ENCODE peak calls at places on chromosomes 1 and 21, in six cellular contexts. V, F, X, E, Y and O are unnamed samples.
A peak's percentile ranks its signal among the peaks of the same experiment; 100 is the strongest.

GRCh38 chr1:238409191-238409846 is 518.6 kb upstream of the ZP4 start:
- DNase-seq in V (peak; percentile 97), Y (no peak), F (no peak), X (peak; percentile 97), E (no peak), O (no peak)

GRCh38 chr1:3292051-3292722 is 162.3 kb upstream of the ARHGEF16 start:
- DNase-seq in Y (no peak), X (no peak), E (no peak), F (no peak), V (no peak), O (no peak)

GRCh38 chr1:209416009-209416408 is 167.5 kb upstream of the CAMK1G start:
- DNase-seq in Y (no peak), F (no peak), V (peak; percentile 37), E (no peak), X (peak; percentile 33), O (no peak)

GRCh38 chr1:185862235-185862634 is 128.0 kb downstream of the HMCN1 start:
- DNase-seq in X (peak; percentile 19), F (no peak), V (no peak), Y (no peak), E (no peak), O (no peak)

GRCh38 chr1:205576011-205576410 is 55.8 kb downstream of the ELK4 start:
- DNase-seq in X (no peak), V (no peak), F (no peak), Y (no peak), E (no peak), O (no peak)

GRCh38 chr1:8017495-8018310 is 8.4 kb downstream of the ERRFI1 start:
- DNase-seq in X (peak; percentile 45), Y (no peak), F (no peak), V (no peak), E (no peak), O (no peak)

GRCh38 chr1:154154534-154155181 is at the start of gene NUP210L:
- DNase-seq in X (no peak), Y (peak; percentile 45), F (no peak), V (no peak), E (no peak), O (no peak)

GRCh38 chr1:6591644-6592043 is 11.0 kb downstream of the KLHL21 start:
- DNase-seq in V (no peak), F (no peak), X (no peak), Y (no peak), E (no peak), O (no peak)

GRCh38 chr1:159867322-159868064 is 5.0 kb upstream of the VSIG8 start:
- DNase-seq in E (no peak), V (peak; percentile 61), F (no peak), Y (no peak), X (no peak), O (no peak)

GRCh38 chr1:234755449-234755863 is 145.5 kb upstream of the IRF2BP2 start:
- DNase-seq in Y (peak; percentile 60), V (peak; percentile 31), F (no peak), X (peak; percentile 62), E (no peak), O (no peak)

GRCh38 chr1:30427545-30427944 is 295.8 kb downstream of the MATN1 start:
- DNase-seq in Y (no peak), V (no peak), E (no peak), F (no peak), X (no peak), O (no peak)

GRCh38 chr1:13699936-13700520 is at the start of gene PRDM2:
- DNase-seq in X (peak; percentile 38), Y (no peak), F (no peak), V (peak; percentile 7), E (peak; percentile 29), O (peak; percentile 21)

GRCh38 chr1:225811622-225812487 is 1.9 kb downstream of the EPHX1 start:
- DNase-seq in E (no peak), V (peak; percentile 58), Y (no peak), F (no peak), X (no peak), O (no peak)

GRCh38 chr1:92043621-92044020 is 13.8 kb downstream of the EPHX4 start:
- DNase-seq in X (no peak), F (no peak), E (no peak), V (no peak), Y (no peak), O (no peak)

GRCh38 chr1:180213401-180214177 is 16.5 kb upstream of the LHX4 start:
- DNase-seq in F (peak; percentile 88), E (no peak), V (no peak), X (no peak), Y (no peak), O (peak; percentile 70)

GRCh38 chr1:197799271-197799670 is 24.0 kb upstream of the DENND1B start:
- DNase-seq in V (peak; percentile 52), Y (no peak), F (no peak), E (no peak), X (peak; percentile 84), O (no peak)

GRCh38 chr1:10980094-10980577 is 32.3 kb upstream of the TARDBP start:
- DNase-seq in F (no peak), E (no peak), Y (peak; percentile 34), V (peak; percentile 84), X (peak; percentile 75), O (no peak)

GRCh38 chr1:212597495-212597894 is 11.1 kb upstream of the ATF3 start:
- DNase-seq in X (no peak), V (no peak), F (no peak), Y (no peak), E (no peak), O (no peak)

GRCh38 chr1:118826669-118827068 is 161.5 kb downstream of the TBX15 start:
- DNase-seq in F (no peak), X (no peak), E (no peak), V (no peak), Y (no peak), O (no peak)

GRCh38 chr1:227729144-227729880 is 5.8 kb downstream of the JMJD4 start:
- DNase-seq in F (peak; percentile 43), E (no peak), Y (no peak), V (no peak), X (no peak), O (no peak)

GRCh38 chr1:74531807-74532206 is 19.4 kb upstream of the LRRC53 start:
- DNase-seq in V (no peak), Y (no peak), X (no peak), F (no peak), E (no peak), O (no peak)

GRCh38 chr1:229046251-229046853 is 224.6 kb upstream of the RAB4A start:
- DNase-seq in Y (no peak), E (no peak), X (no peak), V (no peak), F (no peak), O (no peak)

GRCh38 chr1:204885288-204885711 is 14.6 kb downstream of the NFASC start:
- DNase-seq in F (no peak), Y (no peak), X (no peak), E (no peak), V (no peak), O (no peak)

GRCh38 chr21:14876464-14876863 is 188.3 kb downstream of the NRIP1 start:
- DNase-seq in Y (no peak), E (no peak), V (no peak), X (no peak), F (no peak), O (no peak)